ENCODE peak calls at places on chromosomes 11 and 22, in ten cellular contexts. E, H, J, A, C, D, F, T, X and Y are unnamed samples.

GRCh38 chr11:124174001-124174400 is 9.1 kb upstream of the OR10D3 start:
- DNase-seq in D (no peak), T (no peak), E (no peak), A (peak; percentile 83), X (peak; percentile 2), C (peak; percentile 64), H (no peak), J (no peak), F (peak; percentile 85), Y (no peak)

GRCh38 chr22:37229805-37230672 is 14.0 kb downstream of the RAC2 start:
- DNase-seq in A (no peak), J (no peak), C (peak; percentile 51), H (no peak), D (no peak), T (peak; percentile 80), F (peak; percentile 80), X (peak; percentile 51), E (no peak), Y (peak; percentile 59)

GRCh38 chr22:25114369-25115362 is 85.0 kb upstream of the CRYBB3 start:
- DNase-seq in H (no peak), J (no peak), D (no peak), C (no peak), E (no peak), F (no peak), T (no peak), A (peak; percentile 86), X (no peak), Y (no peak)

GRCh38 chr11:1817000-1817399 is 17.8 kb upstream of the SYT8 start:
- DNase-seq in E (no peak), T (no peak), C (no peak), J (no peak), H (no peak), A (no peak), D (no peak), F (no peak), X (no peak), Y (no peak)

GRCh38 chr11:30488304-30488998 is 97.7 kb downstream of the MPPED2 start:
- DNase-seq in A (peak; percentile 36), D (no peak), C (peak; percentile 81), E (no peak), F (no peak), X (no peak), T (peak; percentile 60), J (no peak), H (peak; percentile 50), Y (no peak)

GRCh38 chr11:1151366-1152315 is 6.1 kb upstream of the MUC5AC start:
- DNase-seq in H (no peak), F (no peak), X (no peak), C (no peak), T (peak; percentile 6), E (no peak), A (no peak), J (no peak), D (peak; percentile 9), Y (peak; percentile 47)

GRCh38 chr11:65047581-65048422 is 6.8 kb downstream of the SAC3D1 start:
- DNase-seq in D (no peak), J (peak; percentile 27), H (no peak), C (no peak), E (no peak), T (no peak), F (no peak), A (no peak), X (no peak), Y (no peak)

GRCh38 chr22:24156146-24156914 is 25.0 kb upstream of the SUSD2 start:
- DNase-seq in H (peak; percentile 28), D (no peak), T (peak; percentile 54), E (no peak), J (no peak), C (peak; percentile 52), X (no peak), A (peak; percentile 55), F (no peak), Y (peak; percentile 59)

GRCh38 chr22:36885474-36885873 is 24.7 kb downstream of the NCF4 start:
- DNase-seq in E (no peak), J (no peak), F (no peak), A (no peak), X (no peak), T (no peak), H (no peak), D (no peak), C (no peak), Y (no peak)

GRCh38 chr11:11171285-11171684 is 181.8 kb downstream of the CSNK2A3 start:
- DNase-seq in E (no peak), H (no peak), T (no peak), A (no peak), J (no peak), C (peak; percentile 4), X (no peak), F (no peak), D (no peak), Y (no peak)

GRCh38 chr22:25100972-25101371 is 98.7 kb upstream of the CRYBB3 start:
- DNase-seq in J (no peak), T (no peak), X (no peak), F (peak; percentile 76), H (no peak), D (no peak), A (peak; percentile 70), E (no peak), C (no peak), Y (no peak)

GRCh38 chr11:130181295-130182272 is 22.0 kb downstream of the ST14 start:
- DNase-seq in X (no peak), F (no peak), T (peak; percentile 84), C (peak; percentile 83), D (no peak), J (peak; percentile 45), H (peak; percentile 61), A (no peak), E (no peak), Y (peak; percentile 64)

GRCh38 chr22:24937114-24937513 is 9.4 kb downstream of the LHFPL7 start:
- DNase-seq in A (peak; percentile 59), J (no peak), D (no peak), C (no peak), F (peak; percentile 4), X (no peak), T (no peak), E (no peak), H (no peak), Y (no peak)

GRCh38 chr11:65489706-65490310 is 9.0 kb upstream of the MALAT1 start:
- DNase-seq in C (no peak), A (peak; percentile 43), H (no peak), F (peak; percentile 26), T (peak; percentile 52), D (peak; percentile 65), J (peak; percentile 52), E (no peak), X (no peak), Y (no peak)

DNA sequence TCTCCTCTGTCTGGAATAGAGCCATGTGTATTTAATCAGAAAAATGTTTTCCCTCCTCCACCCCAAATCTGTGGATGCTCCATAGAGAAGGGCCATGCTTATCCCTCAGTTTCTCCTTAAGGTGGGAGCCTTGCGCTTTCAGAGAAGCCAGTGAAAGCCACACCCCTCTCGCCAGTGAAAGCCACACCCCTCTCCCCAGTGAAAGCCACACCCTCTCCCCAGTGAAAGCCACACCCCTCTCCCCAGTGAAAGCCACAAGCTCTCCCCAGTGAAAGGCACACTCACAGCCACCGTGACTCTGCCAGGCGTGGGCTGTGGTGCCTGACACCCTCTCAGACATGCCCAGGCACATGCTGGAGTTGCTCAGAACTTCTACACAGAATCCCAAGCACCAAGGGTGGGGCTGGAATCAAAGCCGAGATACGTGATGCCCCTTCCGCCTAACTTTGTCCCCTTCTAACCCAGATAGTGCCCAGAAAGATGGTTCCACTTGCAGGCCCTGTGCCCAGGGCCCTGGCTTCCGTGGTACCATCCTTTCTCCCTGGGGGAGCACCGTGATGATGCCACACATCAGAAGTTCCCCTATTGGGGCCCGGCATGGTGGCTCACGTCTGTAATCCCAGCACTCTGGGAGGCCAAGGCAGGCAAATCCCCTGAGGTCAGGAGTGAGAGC is 16.5 kb upstream of the PRR5 start:
- DNase-seq in A (no peak), H (peak; percentile 36), D (peak; percentile 34), X (peak; percentile 35), C (peak; percentile 51), T (peak; percentile 72), E (no peak), J (no peak), F (peak; percentile 79), Y (no peak)
- TF ChIP-seq POLR2A in A (no peak), H (no peak), D (no peak), X (no peak), C (no peak), T (no peak), E (no peak), J (no peak), F (no peak), Y (no peak)

GRCh38 chr22:30615543-30615954 is 8.6 kb downstream of the TCN2 start:
- DNase-seq in J (no peak), F (no peak), X (no peak), E (no peak), H (no peak), C (no peak), D (no peak), A (no peak), T (no peak), Y (no peak)
- H3K36me3 ChIP-seq in J (no peaks in the 10 kb centered on the region), F (no peaks in the 10 kb centered on the region), X (no peaks in the 10 kb centered on the region), E (peaks cover 38% of the 10 kb centered on the region), H (no peaks in the 10 kb centered on the region), C (no peaks in the 10 kb centered on the region), D (no peaks in the 10 kb centered on the region), A (peaks cover 43% of the 10 kb centered on the region), T (peaks cover 3% of the 10 kb centered on the region), Y (no peaks in the 10 kb centered on the region)

DNA sequence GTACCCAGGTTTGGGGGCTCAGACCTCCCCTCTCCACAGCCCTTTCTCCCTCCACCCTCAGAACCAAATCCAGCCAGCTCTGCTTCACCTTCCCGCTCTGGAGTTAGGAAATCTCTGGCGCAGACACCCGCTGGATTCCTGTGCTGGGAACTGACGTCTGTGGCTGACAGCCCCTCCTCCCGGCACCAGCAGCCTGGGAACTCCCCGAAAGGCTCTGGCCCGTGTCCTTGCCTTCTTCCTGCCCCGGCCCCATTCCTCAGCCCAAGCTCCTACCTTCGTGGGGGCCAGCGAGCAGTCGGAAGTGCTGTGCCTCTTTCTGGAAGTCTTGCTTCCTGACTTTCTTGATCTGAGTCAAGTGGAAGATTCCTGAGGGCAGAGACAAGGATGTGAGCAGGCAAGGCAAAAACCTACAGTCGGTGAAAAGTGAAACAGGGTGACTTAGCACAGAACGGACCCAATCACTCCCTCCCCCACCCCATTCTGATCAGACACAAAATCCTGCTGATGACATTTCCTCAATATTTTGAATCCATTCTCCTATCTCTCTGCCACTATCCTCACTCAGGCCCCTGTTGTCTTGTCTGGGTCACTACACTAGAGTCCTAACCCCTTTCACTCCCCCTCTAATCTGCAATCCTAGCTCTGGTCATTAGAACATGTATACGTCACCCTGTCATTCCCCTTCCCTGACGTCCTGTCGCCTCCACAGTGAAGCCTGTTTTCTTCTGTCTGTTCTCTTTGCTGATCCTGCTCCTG is 34.1 kb downstream of the CHRDL2 start:
- DNase-seq in A (peak; percentile 73), X (no peak), J (peak; percentile 86), C (peak; percentile 96), T (peak; percentile 72), D (peak; percentile 93), E (no peak), H (peak; percentile 81), F (peak; percentile 29), Y (peak; percentile 90)
- TF ChIP-seq POLR2A in A (no peak), X (no peak), J (no peak), C (peak; percentile 75), T (peak; percentile 10), D (peak; percentile 78), E (no peak), H (peak; percentile 33), F (no peak), Y (peak; percentile 84)

DNA sequence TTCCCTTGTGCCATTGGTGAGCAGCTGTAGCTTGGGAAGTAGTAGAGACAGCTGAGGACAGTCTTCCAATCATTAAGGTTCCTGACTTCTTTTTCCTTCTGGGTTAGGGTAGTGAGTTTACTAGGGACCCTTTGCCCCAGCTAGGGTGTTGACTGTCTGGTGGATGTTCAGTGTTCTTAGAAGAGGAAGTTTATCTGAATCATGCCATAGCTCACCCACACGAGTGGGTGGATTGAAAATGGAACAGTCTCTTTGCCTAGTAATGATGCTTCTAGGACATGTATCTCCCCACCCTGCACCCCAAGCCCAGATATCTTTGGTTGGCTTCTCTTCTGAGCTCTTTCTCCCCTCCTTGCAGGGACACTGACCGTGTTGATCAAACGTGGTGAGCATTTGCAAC is 57.2 kb upstream of the HORMAD2 start:
- DNase-seq in T (no peak), A (no peak), X (no peak), D (no peak), J (no peak), H (no peak), F (no peak), E (no peak), C (peak; percentile 28), Y (no peak)
- H3K36me3 ChIP-seq in T (peaks cover 62% of the 10 kb centered on the region), A (peaks cover 58% of the 10 kb centered on the region), X (peaks cover 10% of the 10 kb centered on the region), D (no peaks in the 10 kb centered on the region), J (peaks cover 9% of the 10 kb centered on the region), H (peaks cover 47% of the 10 kb centered on the region), F (peaks cover 56% of the 10 kb centered on the region), E (peaks cover 41% of the 10 kb centered on the region), C (peaks cover 78% of the 10 kb centered on the region), Y (peaks cover 49% of the 10 kb centered on the region)